ENCODE peak calls at places on chromosome 1, in six cellular contexts. One of them, this sample, is unnamed.

GRCh38 chr1:166950156-166950555 is 25.2 kb downstream of the ILDR2 start:
- DNase-seq in cardiac muscle cell: no peak
- DNase-seq in pancreas: no peak
- DNase-seq in psoas muscle: no peak
- DNase-seq in esophagus squamous epithelium: no peak
- DNase-seq in A549: no peak
- DNase-seq in this sample: no peak

GRCh38 chr1:58823481-58824010 is 39.7 kb upstream of the JUN start:
- DNase-seq in A549: no peak
- DNase-seq in psoas muscle: no peak
- DNase-seq in esophagus squamous epithelium: no peak
- DNase-seq in cardiac muscle cell: peak
- DNase-seq in pancreas: no peak
- DNase-seq in this sample: no peak

GRCh38 chr1:162367772-162368171 is 8.9 kb downstream of the SPATA46 start:
- DNase-seq in cardiac muscle cell: no peak
- DNase-seq in A549: no peak
- DNase-seq in pancreas: no peak
- DNase-seq in psoas muscle: no peak
- DNase-seq in esophagus squamous epithelium: no peak
- DNase-seq in this sample: no peak

GRCh38 chr1:20699558-20699957 is 18.2 kb downstream of the KIF17 start:
- DNase-seq in A549: no peak
- DNase-seq in psoas muscle: no peak
- DNase-seq in esophagus squamous epithelium: no peak
- DNase-seq in pancreas: no peak
- DNase-seq in cardiac muscle cell: no peak
- DNase-seq in this sample: no peak

GRCh38 chr1:114353233-114353632 is 157.8 kb downstream of the TRIM33 start:
- DNase-seq in esophagus squamous epithelium: no peak
- DNase-seq in cardiac muscle cell: peak
- DNase-seq in A549: no peak
- DNase-seq in pancreas: peak
- DNase-seq in psoas muscle: peak
- DNase-seq in this sample: peak

GRCh38 chr1:54407201-54407956 is 1.2 kb upstream of the SSBP3 start:
- DNase-seq in cardiac muscle cell: peak
- DNase-seq in esophagus squamous epithelium: peak
- DNase-seq in pancreas: peak
- DNase-seq in A549: peak
- DNase-seq in psoas muscle: peak
- DNase-seq in this sample: peak

GRCh38 chr1:220958234-220958633 is 79.0 kb downstream of the HLX start:
- DNase-seq in psoas muscle: no peak
- DNase-seq in esophagus squamous epithelium: no peak
- DNase-seq in cardiac muscle cell: no peak
- DNase-seq in A549: no peak
- DNase-seq in pancreas: no peak
- DNase-seq in this sample: no peak

GRCh38 chr1:214123061-214123784 is 135.4 kb downstream of the PROX1 start:
- DNase-seq in pancreas: peak
- DNase-seq in esophagus squamous epithelium: no peak
- DNase-seq in A549: peak
- DNase-seq in cardiac muscle cell: peak
- DNase-seq in psoas muscle: no peak
- DNase-seq in this sample: peak

GRCh38 chr1:245946905-245947304 is 560.2 kb downstream of the SMYD3 start:
- DNase-seq in pancreas: no peak
- DNase-seq in psoas muscle: no peak
- DNase-seq in esophagus squamous epithelium: no peak
- DNase-seq in A549: no peak
- DNase-seq in cardiac muscle cell: peak
- DNase-seq in this sample: no peak

GRCh38 chr1:31633117-31633516 is 11.6 kb downstream of the PEF1 start:
- DNase-seq in cardiac muscle cell: peak
- DNase-seq in pancreas: no peak
- DNase-seq in A549: peak
- DNase-seq in esophagus squamous epithelium: no peak
- DNase-seq in psoas muscle: peak
- DNase-seq in this sample: peak

GRCh38 chr1:197356723-197357533 is 88.9 kb downstream of the CRB1 start:
- DNase-seq in psoas muscle: no peak
- DNase-seq in esophagus squamous epithelium: no peak
- DNase-seq in pancreas: no peak
- DNase-seq in cardiac muscle cell: peak
- DNase-seq in A549: no peak
- DNase-seq in this sample: peak

GRCh38 chr1:39737546-39738169 is 1.0 kb upstream of the PPIE start:
- DNase-seq in psoas muscle: no peak
- DNase-seq in esophagus squamous epithelium: no peak
- DNase-seq in A549: no peak
- DNase-seq in cardiac muscle cell: peak
- DNase-seq in pancreas: no peak
- DNase-seq in this sample: no peak

GRCh38 chr1:20183876-20184275 is 2.0 kb upstream of the UBXN10 start:
- DNase-seq in psoas muscle: no peak
- DNase-seq in esophagus squamous epithelium: no peak
- DNase-seq in A549: no peak
- DNase-seq in cardiac muscle cell: no peak
- DNase-seq in pancreas: no peak
- DNase-seq in this sample: no peak

GRCh38 chr1:234009668-234010067 is 105.2 kb downstream of the SLC35F3 start:
- DNase-seq in pancreas: no peak
- DNase-seq in psoas muscle: no peak
- DNase-seq in esophagus squamous epithelium: no peak
- DNase-seq in cardiac muscle cell: no peak
- DNase-seq in A549: no peak
- DNase-seq in this sample: no peak

GRCh38 chr1:161382214-161383019 is 14.7 kb upstream of the CFAP126 start:
- DNase-seq in esophagus squamous epithelium: no peak
- DNase-seq in cardiac muscle cell: peak
- DNase-seq in pancreas: no peak
- DNase-seq in psoas muscle: no peak
- DNase-seq in A549: peak
- DNase-seq in this sample: peak

GRCh38 chr1:225926551-225927113 is 2.6 kb upstream of the PYCR2 start:
- DNase-seq in esophagus squamous epithelium: no peak
- DNase-seq in pancreas: no peak
- DNase-seq in psoas muscle: no peak
- DNase-seq in cardiac muscle cell: no peak
- DNase-seq in A549: no peak
- DNase-seq in this sample: peak

GRCh38 chr1:198879711-198880306 is 241.0 kb downstream of the PTPRC start:
- DNase-seq in A549: no peak
- DNase-seq in cardiac muscle cell: no peak
- DNase-seq in esophagus squamous epithelium: no peak
- DNase-seq in pancreas: no peak
- DNase-seq in psoas muscle: no peak
- DNase-seq in this sample: no peak

GRCh38 chr1:172390243-172390619 is 30.3 kb upstream of the C1orf105 start:
- DNase-seq in A549: no peak
- DNase-seq in pancreas: no peak
- DNase-seq in psoas muscle: no peak
- DNase-seq in esophagus squamous epithelium: no peak
- DNase-seq in cardiac muscle cell: no peak
- DNase-seq in this sample: no peak

GRCh38 chr1:52727956-52728656 is 1.9 kb downstream of the ZYG11B start:
- DNase-seq in psoas muscle: no peak
- DNase-seq in A549: no peak
- DNase-seq in esophagus squamous epithelium: no peak
- DNase-seq in pancreas: no peak
- DNase-seq in cardiac muscle cell: no peak
- DNase-seq in this sample: no peak
- H3K4me3 ChIP-seq in psoas muscle: peak
- H3K4me3 ChIP-seq in A549: no peak
- H3K4me3 ChIP-seq in esophagus squamous epithelium: no peak
- H3K4me3 ChIP-seq in pancreas: no peak
- H3K4me3 ChIP-seq in cardiac muscle cell: peak
- H3K4me3 ChIP-seq in this sample: no peak

GRCh38 chr1:182385885-182386853 is 5.4 kb downstream of the GLUL start:
- DNase-seq in cardiac muscle cell: no peak
- DNase-seq in pancreas: no peak
- DNase-seq in A549: no peak
- DNase-seq in esophagus squamous epithelium: no peak
- DNase-seq in psoas muscle: no peak
- DNase-seq in this sample: no peak

GRCh38 chr1:182384387-182384960 is 7.1 kb downstream of the GLUL start:
- DNase-seq in psoas muscle: no peak
- DNase-seq in A549: no peak
- DNase-seq in pancreas: no peak
- DNase-seq in cardiac muscle cell: no peak
- DNase-seq in esophagus squamous epithelium: no peak
- DNase-seq in this sample: no peak

GRCh38 chr1:182388392-182389134 is 3.0 kb downstream of the GLUL start:
- DNase-seq in A549: no peak
- DNase-seq in cardiac muscle cell: no peak
- DNase-seq in esophagus squamous epithelium: no peak
- DNase-seq in pancreas: no peak
- DNase-seq in psoas muscle: no peak
- DNase-seq in this sample: no peak

GRCh38 chr1:182387566-182387965 is 4.0 kb downstream of the GLUL start:
- DNase-seq in psoas muscle: no peak
- DNase-seq in esophagus squamous epithelium: no peak
- DNase-seq in pancreas: no peak
- DNase-seq in cardiac muscle cell: no peak
- DNase-seq in A549: no peak
- DNase-seq in this sample: no peak

DNA sequence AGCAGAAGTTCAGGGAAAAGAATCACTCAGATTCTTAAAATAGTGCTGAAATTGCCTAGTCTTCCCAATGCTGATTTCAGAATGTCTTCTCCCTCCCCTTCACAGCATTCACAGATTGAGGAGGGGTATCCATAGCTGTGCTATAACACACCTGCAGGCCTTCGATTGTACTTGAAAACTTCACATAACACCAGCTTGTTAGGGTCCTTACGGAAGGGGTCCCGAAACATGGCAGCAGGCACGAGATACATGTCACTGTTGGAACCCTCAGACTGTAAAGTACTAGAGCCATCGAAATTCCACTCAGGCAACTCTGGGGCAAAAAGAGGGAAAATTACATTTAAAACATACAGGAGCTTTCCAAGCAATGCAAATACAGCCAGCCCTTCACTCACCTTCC is 4.6 kb downstream of the GLUL start:
- DNase-seq in A549: no peak
- DNase-seq in pancreas: no peak
- DNase-seq in psoas muscle: no peak
- DNase-seq in cardiac muscle cell: no peak
- DNase-seq in esophagus squamous epithelium: no peak
- DNase-seq in this sample: no peak
- H3K27ac ChIP-seq in A549: no peak
- H3K27ac ChIP-seq in pancreas: no peak
- H3K27ac ChIP-seq in psoas muscle: no peak
- H3K27ac ChIP-seq in cardiac muscle cell: no peak
- H3K27ac ChIP-seq in esophagus squamous epithelium: no peak
- H3K27ac ChIP-seq in this sample: no peak

GRCh38 chr1:232306269-232306911 is 323.5 kb downstream of the SIPA1L2 start:
- DNase-seq in A549: no peak
- DNase-seq in pancreas: peak
- DNase-seq in esophagus squamous epithelium: no peak
- DNase-seq in psoas muscle: peak
- DNase-seq in cardiac muscle cell: peak
- DNase-seq in this sample: no peak
- TF ChIP-seq CTCF in A549: no peak
- TF ChIP-seq CTCF in pancreas: no peak
- TF ChIP-seq CTCF in esophagus squamous epithelium: no peak
- TF ChIP-seq CTCF in psoas muscle: peak
- TF ChIP-seq CTCF in cardiac muscle cell: peak
- TF ChIP-seq CTCF in this sample: no peak

GRCh38 chr1:209456878-209457277 is 126.6 kb upstream of the CAMK1G start:
- DNase-seq in pancreas: no peak
- DNase-seq in cardiac muscle cell: no peak
- DNase-seq in psoas muscle: no peak
- DNase-seq in A549: no peak
- DNase-seq in esophagus squamous epithelium: no peak
- DNase-seq in this sample: no peak

GRCh38 chr1:209455133-209455532 is 128.4 kb upstream of the CAMK1G start:
- DNase-seq in A549: no peak
- DNase-seq in pancreas: no peak
- DNase-seq in cardiac muscle cell: no peak
- DNase-seq in esophagus squamous epithelium: no peak
- DNase-seq in psoas muscle: no peak
- DNase-seq in this sample: no peak

GRCh38 chr1:209457618-209458017 is 125.9 kb upstream of the CAMK1G start:
- DNase-seq in A549: no peak
- DNase-seq in pancreas: no peak
- DNase-seq in psoas muscle: no peak
- DNase-seq in esophagus squamous epithelium: no peak
- DNase-seq in cardiac muscle cell: no peak
- DNase-seq in this sample: no peak

GRCh38 chr1:209454340-209455014 is 129.0 kb upstream of the CAMK1G start:
- DNase-seq in esophagus squamous epithelium: no peak
- DNase-seq in pancreas: no peak
- DNase-seq in A549: no peak
- DNase-seq in cardiac muscle cell: no peak
- DNase-seq in psoas muscle: no peak
- DNase-seq in this sample: no peak

GRCh38 chr1:209455666-209456065 is 127.8 kb upstream of the CAMK1G start:
- DNase-seq in cardiac muscle cell: no peak
- DNase-seq in A549: no peak
- DNase-seq in esophagus squamous epithelium: no peak
- DNase-seq in psoas muscle: no peak
- DNase-seq in pancreas: no peak
- DNase-seq in this sample: no peak
- H3K4me3 ChIP-seq in cardiac muscle cell: no peak
- H3K4me3 ChIP-seq in A549: no peak
- H3K4me3 ChIP-seq in esophagus squamous epithelium: no peak
- H3K4me3 ChIP-seq in psoas muscle: no peak
- H3K4me3 ChIP-seq in pancreas: no peak
- H3K4me3 ChIP-seq in this sample: no peak

GRCh38 chr1:67588186-67588865 is 96.7 kb upstream of the GADD45A start:
- DNase-seq in psoas muscle: no peak
- DNase-seq in cardiac muscle cell: no peak
- DNase-seq in pancreas: no peak
- DNase-seq in esophagus squamous epithelium: no peak
- DNase-seq in A549: no peak
- DNase-seq in this sample: no peak
- H3K27ac ChIP-seq in psoas muscle: peak
- H3K27ac ChIP-seq in cardiac muscle cell: no peak
- H3K27ac ChIP-seq in pancreas: no peak
- H3K27ac ChIP-seq in esophagus squamous epithelium: no peak
- H3K27ac ChIP-seq in A549: no peak
- H3K27ac ChIP-seq in this sample: no peak

GRCh38 chr1:8016244-8017241 is 9.6 kb downstream of the ERRFI1 start:
- DNase-seq in esophagus squamous epithelium: no peak
- DNase-seq in cardiac muscle cell: peak
- DNase-seq in A549: no peak
- DNase-seq in pancreas: peak
- DNase-seq in psoas muscle: no peak
- DNase-seq in this sample: no peak
- TF ChIP-seq CTCF in esophagus squamous epithelium: no peak
- TF ChIP-seq CTCF in cardiac muscle cell: no peak
- TF ChIP-seq CTCF in A549: no peak
- TF ChIP-seq CTCF in pancreas: no peak
- TF ChIP-seq CTCF in psoas muscle: no peak
- TF ChIP-seq CTCF in this sample: peak

This sample was measured in OCI-LY7.